ENCODE peak calls at places on chromosomes 5 and 9, in ten cellular contexts. One of them, this sample, is unnamed.

GRCh38 chr5:97192580-97193421 is 9.8 kb upstream of the RIOK2 start:
- DNase-seq in caudate nucleus: no peak
- DNase-seq in NCI-H187: no peak
- DNase-seq in Jurkat, Clone E6-1: peak
- DNase-seq in CD8-positive, alpha-beta T cell: no peak
- DNase-seq in left lung: no peak
- DNase-seq in M059J: peak
- DNase-seq in KBM-7: no peak
- DNase-seq in DMS 273 treated with DMSO at 0.1 percent for 48 hours: no peak
- DNase-seq in frontal cortex: no peak
- DNase-seq in this sample: no peak

GRCh38 chr5:166722939-166723338 is 1568.5 kb upstream of the WWC1 start:
- DNase-seq in caudate nucleus: no peak
- DNase-seq in NCI-H187: no peak
- DNase-seq in Jurkat, Clone E6-1: no peak
- DNase-seq in CD8-positive, alpha-beta T cell: no peak
- DNase-seq in left lung: no peak
- DNase-seq in M059J: peak
- DNase-seq in KBM-7: no peak
- DNase-seq in DMS 273 treated with DMSO at 0.1 percent for 48 hours: no peak
- DNase-seq in frontal cortex: no peak
- DNase-seq in this sample: no peak

GRCh38 chr5:180172447-180173197 is 36.4 kb downstream of the RASGEF1C start:
- DNase-seq in caudate nucleus: no peak
- DNase-seq in NCI-H187: no peak
- DNase-seq in Jurkat, Clone E6-1: no peak
- DNase-seq in CD8-positive, alpha-beta T cell: no peak
- DNase-seq in left lung: no peak
- DNase-seq in M059J: no peak
- DNase-seq in KBM-7: no peak
- DNase-seq in DMS 273 treated with DMSO at 0.1 percent for 48 hours: peak
- DNase-seq in frontal cortex: no peak
- DNase-seq in this sample: no peak

GRCh38 chr9:6907772-6908381 is 150.1 kb downstream of the KDM4C start:
- DNase-seq in caudate nucleus: no peak
- DNase-seq in NCI-H187: no peak
- DNase-seq in Jurkat, Clone E6-1: no peak
- DNase-seq in CD8-positive, alpha-beta T cell: no peak
- DNase-seq in left lung: no peak
- DNase-seq in M059J: peak
- DNase-seq in KBM-7: peak
- DNase-seq in DMS 273 treated with DMSO at 0.1 percent for 48 hours: peak
- DNase-seq in frontal cortex: no peak
- DNase-seq in this sample: no peak

GRCh38 chr5:1324719-1325190 is 20.1 kb downstream of the CLPTM1L start:
- DNase-seq in caudate nucleus: no peak
- DNase-seq in NCI-H187: no peak
- DNase-seq in Jurkat, Clone E6-1: no peak
- DNase-seq in CD8-positive, alpha-beta T cell: no peak
- DNase-seq in left lung: peak
- DNase-seq in M059J: no peak
- DNase-seq in KBM-7: no peak
- DNase-seq in DMS 273 treated with DMSO at 0.1 percent for 48 hours: no peak
- DNase-seq in frontal cortex: no peak
- DNase-seq in this sample: no peak

GRCh38 chr5:130643321-130643720 is 521.7 kb downstream of the HINT1 start:
- DNase-seq in caudate nucleus: no peak
- DNase-seq in NCI-H187: no peak
- DNase-seq in Jurkat, Clone E6-1: no peak
- DNase-seq in CD8-positive, alpha-beta T cell: no peak
- DNase-seq in left lung: no peak
- DNase-seq in M059J: no peak
- DNase-seq in KBM-7: no peak
- DNase-seq in DMS 273 treated with DMSO at 0.1 percent for 48 hours: no peak
- DNase-seq in frontal cortex: no peak
- DNase-seq in this sample: no peak

GRCh38 chr5:113186061-113186460 is 209.5 kb downstream of the DCP2 start:
- DNase-seq in caudate nucleus: no peak
- DNase-seq in NCI-H187: no peak
- DNase-seq in Jurkat, Clone E6-1: no peak
- DNase-seq in CD8-positive, alpha-beta T cell: no peak
- DNase-seq in left lung: no peak
- DNase-seq in M059J: no peak
- DNase-seq in KBM-7: no peak
- DNase-seq in DMS 273 treated with DMSO at 0.1 percent for 48 hours: no peak
- DNase-seq in frontal cortex: no peak
- DNase-seq in this sample: no peak

GRCh38 chr5:155529366-155529765 is 515.8 kb downstream of the KIF4B start:
- DNase-seq in caudate nucleus: no peak
- DNase-seq in NCI-H187: no peak
- DNase-seq in Jurkat, Clone E6-1: no peak
- DNase-seq in CD8-positive, alpha-beta T cell: no peak
- DNase-seq in left lung: no peak
- DNase-seq in M059J: no peak
- DNase-seq in KBM-7: no peak
- DNase-seq in DMS 273 treated with DMSO at 0.1 percent for 48 hours: peak
- DNase-seq in frontal cortex: no peak
- DNase-seq in this sample: no peak

GRCh38 chr9:136623849-136624183 is 38.9 kb upstream of the EGFL7 start:
- DNase-seq in caudate nucleus: no peak
- DNase-seq in NCI-H187: no peak
- DNase-seq in Jurkat, Clone E6-1: no peak
- DNase-seq in CD8-positive, alpha-beta T cell: no peak
- DNase-seq in left lung: no peak
- DNase-seq in M059J: no peak
- DNase-seq in KBM-7: no peak
- DNase-seq in DMS 273 treated with DMSO at 0.1 percent for 48 hours: no peak
- DNase-seq in frontal cortex: no peak
- DNase-seq in this sample: no peak

GRCh38 chr5:168291961-168292782 is 727 bp downstream of the WWC1 start:
- DNase-seq in caudate nucleus: no peak
- DNase-seq in NCI-H187: no peak
- DNase-seq in Jurkat, Clone E6-1: no peak
- DNase-seq in CD8-positive, alpha-beta T cell: no peak
- DNase-seq in left lung: no peak
- DNase-seq in M059J: peak
- DNase-seq in KBM-7: peak
- DNase-seq in DMS 273 treated with DMSO at 0.1 percent for 48 hours: no peak
- DNase-seq in frontal cortex: no peak
- DNase-seq in this sample: no peak

GRCh38 chr9:107612136-107612535 is 122.6 kb upstream of the KLF4 start:
- DNase-seq in caudate nucleus: no peak
- DNase-seq in NCI-H187: no peak
- DNase-seq in Jurkat, Clone E6-1: no peak
- DNase-seq in CD8-positive, alpha-beta T cell: no peak
- DNase-seq in left lung: peak
- DNase-seq in M059J: no peak
- DNase-seq in KBM-7: no peak
- DNase-seq in DMS 273 treated with DMSO at 0.1 percent for 48 hours: no peak
- DNase-seq in frontal cortex: no peak
- DNase-seq in this sample: no peak

GRCh38 chr9:109372246-109372645 is 51.4 kb upstream of the EPB41L4B start:
- DNase-seq in caudate nucleus: no peak
- DNase-seq in NCI-H187: no peak
- DNase-seq in Jurkat, Clone E6-1: no peak
- DNase-seq in CD8-positive, alpha-beta T cell: no peak
- DNase-seq in left lung: no peak
- DNase-seq in M059J: peak
- DNase-seq in KBM-7: no peak
- DNase-seq in DMS 273 treated with DMSO at 0.1 percent for 48 hours: no peak
- DNase-seq in frontal cortex: no peak
- DNase-seq in this sample: no peak

GRCh38 chr5:53463909-53464621 is 16.4 kb upstream of the FST start:
- DNase-seq in caudate nucleus: no peak
- DNase-seq in NCI-H187: no peak
- DNase-seq in Jurkat, Clone E6-1: no peak
- DNase-seq in CD8-positive, alpha-beta T cell: no peak
- DNase-seq in left lung: no peak
- DNase-seq in M059J: peak
- DNase-seq in KBM-7: peak
- DNase-seq in DMS 273 treated with DMSO at 0.1 percent for 48 hours: no peak
- DNase-seq in frontal cortex: no peak
- DNase-seq in this sample: no peak

GRCh38 chr5:20610650-20611049 is 622.6 kb upstream of the CDH18 start:
- DNase-seq in caudate nucleus: no peak
- DNase-seq in NCI-H187: no peak
- DNase-seq in Jurkat, Clone E6-1: no peak
- DNase-seq in CD8-positive, alpha-beta T cell: no peak
- DNase-seq in left lung: no peak
- DNase-seq in M059J: no peak
- DNase-seq in KBM-7: no peak
- DNase-seq in DMS 273 treated with DMSO at 0.1 percent for 48 hours: no peak
- DNase-seq in frontal cortex: no peak
- DNase-seq in this sample: no peak

GRCh38 chr9:76438841-76439588 is 20.0 kb upstream of the GCNT1 start:
- DNase-seq in caudate nucleus: no peak
- DNase-seq in NCI-H187: no peak
- DNase-seq in Jurkat, Clone E6-1: no peak
- DNase-seq in CD8-positive, alpha-beta T cell: no peak
- DNase-seq in left lung: no peak
- DNase-seq in M059J: no peak
- DNase-seq in KBM-7: no peak
- DNase-seq in DMS 273 treated with DMSO at 0.1 percent for 48 hours: no peak
- DNase-seq in frontal cortex: no peak
- DNase-seq in this sample: no peak

GRCh38 chr5:103275851-103276250 is 17.3 kb downstream of the MACIR start:
- DNase-seq in caudate nucleus: no peak
- DNase-seq in NCI-H187: no peak
- DNase-seq in Jurkat, Clone E6-1: no peak
- DNase-seq in CD8-positive, alpha-beta T cell: no peak
- DNase-seq in left lung: no peak
- DNase-seq in M059J: no peak
- DNase-seq in KBM-7: no peak
- DNase-seq in DMS 273 treated with DMSO at 0.1 percent for 48 hours: no peak
- DNase-seq in frontal cortex: no peak
- DNase-seq in this sample: no peak

GRCh38 chr9:37700900-37701299 is 50.1 kb downstream of the FRMPD1 start:
- DNase-seq in caudate nucleus: no peak
- DNase-seq in NCI-H187: no peak
- DNase-seq in Jurkat, Clone E6-1: no peak
- DNase-seq in CD8-positive, alpha-beta T cell: no peak
- DNase-seq in left lung: no peak
- DNase-seq in M059J: no peak
- DNase-seq in KBM-7: no peak
- DNase-seq in DMS 273 treated with DMSO at 0.1 percent for 48 hours: no peak
- DNase-seq in frontal cortex: no peak
- DNase-seq in this sample: no peak

GRCh38 chr5:140794594-140795258 is at the start of gene PCDHA2:
- DNase-seq in caudate nucleus: no peak
- DNase-seq in NCI-H187: peak
- DNase-seq in Jurkat, Clone E6-1: no peak
- DNase-seq in CD8-positive, alpha-beta T cell: no peak
- DNase-seq in left lung: no peak
- DNase-seq in M059J: peak
- DNase-seq in KBM-7: peak
- DNase-seq in DMS 273 treated with DMSO at 0.1 percent for 48 hours: peak
- DNase-seq in frontal cortex: peak
- DNase-seq in this sample: no peak

GRCh38 chr5:171158581-171158980 is 150.5 kb upstream of the TLX3 start:
- DNase-seq in caudate nucleus: no peak
- DNase-seq in NCI-H187: no peak
- DNase-seq in Jurkat, Clone E6-1: no peak
- DNase-seq in CD8-positive, alpha-beta T cell: no peak
- DNase-seq in left lung: no peak
- DNase-seq in M059J: no peak
- DNase-seq in KBM-7: no peak
- DNase-seq in DMS 273 treated with DMSO at 0.1 percent for 48 hours: no peak
- DNase-seq in frontal cortex: no peak
- DNase-seq in this sample: no peak

GRCh38 chr5:10653751-10654400 is 90.0 kb downstream of the ANKRD33B start:
- DNase-seq in caudate nucleus: no peak
- DNase-seq in NCI-H187: no peak
- DNase-seq in Jurkat, Clone E6-1: no peak
- DNase-seq in CD8-positive, alpha-beta T cell: no peak
- DNase-seq in left lung: peak
- DNase-seq in M059J: no peak
- DNase-seq in KBM-7: no peak
- DNase-seq in DMS 273 treated with DMSO at 0.1 percent for 48 hours: no peak
- DNase-seq in frontal cortex: no peak
- DNase-seq in this sample: no peak

GRCh38 chr5:140329739-140330481 is 16.5 kb downstream of the HBEGF start:
- DNase-seq in caudate nucleus: no peak
- DNase-seq in NCI-H187: no peak
- DNase-seq in Jurkat, Clone E6-1: no peak
- DNase-seq in CD8-positive, alpha-beta T cell: no peak
- DNase-seq in left lung: no peak
- DNase-seq in M059J: no peak
- DNase-seq in KBM-7: no peak
- DNase-seq in DMS 273 treated with DMSO at 0.1 percent for 48 hours: no peak
- DNase-seq in frontal cortex: no peak
- DNase-seq in this sample: no peak

GRCh38 chr9:105053209-105053652 is 125.3 kb upstream of the ABCA1 start:
- DNase-seq in caudate nucleus: no peak
- DNase-seq in NCI-H187: no peak
- DNase-seq in Jurkat, Clone E6-1: no peak
- DNase-seq in CD8-positive, alpha-beta T cell: no peak
- DNase-seq in left lung: peak
- DNase-seq in M059J: peak
- DNase-seq in KBM-7: no peak
- DNase-seq in DMS 273 treated with DMSO at 0.1 percent for 48 hours: no peak
- DNase-seq in frontal cortex: no peak
- DNase-seq in this sample: no peak

GRCh38 chr5:139565411-139566305 is 4.5 kb downstream of the UBE2D2 start:
- DNase-seq in caudate nucleus: no peak
- DNase-seq in NCI-H187: peak
- DNase-seq in Jurkat, Clone E6-1: peak
- DNase-seq in CD8-positive, alpha-beta T cell: peak
- DNase-seq in left lung: peak
- DNase-seq in M059J: peak
- DNase-seq in KBM-7: peak
- DNase-seq in DMS 273 treated with DMSO at 0.1 percent for 48 hours: no peak
- DNase-seq in frontal cortex: no peak
- DNase-seq in this sample: no peak

GRCh38 chr5:158958048-158958994 is 141.4 kb downstream of the EBF1 start:
- DNase-seq in caudate nucleus: no peak
- DNase-seq in NCI-H187: peak
- DNase-seq in Jurkat, Clone E6-1: no peak
- DNase-seq in CD8-positive, alpha-beta T cell: no peak
- DNase-seq in left lung: no peak
- DNase-seq in M059J: no peak
- DNase-seq in KBM-7: peak
- DNase-seq in DMS 273 treated with DMSO at 0.1 percent for 48 hours: no peak
- DNase-seq in frontal cortex: no peak
- DNase-seq in this sample: no peak

GRCh38 chr9:82934949-82935348 is 128.0 kb downstream of the RASEF start:
- DNase-seq in caudate nucleus: no peak
- DNase-seq in NCI-H187: no peak
- DNase-seq in Jurkat, Clone E6-1: no peak
- DNase-seq in CD8-positive, alpha-beta T cell: no peak
- DNase-seq in left lung: no peak
- DNase-seq in M059J: peak
- DNase-seq in KBM-7: no peak
- DNase-seq in DMS 273 treated with DMSO at 0.1 percent for 48 hours: no peak
- DNase-seq in frontal cortex: no peak
- DNase-seq in this sample: no peak

GRCh38 chr9:4306066-4306787 is 6.4 kb upstream of the GLIS3 start:
- DNase-seq in caudate nucleus: no peak
- DNase-seq in NCI-H187: no peak
- DNase-seq in Jurkat, Clone E6-1: no peak
- DNase-seq in CD8-positive, alpha-beta T cell: no peak
- DNase-seq in left lung: no peak
- DNase-seq in M059J: peak
- DNase-seq in KBM-7: no peak
- DNase-seq in DMS 273 treated with DMSO at 0.1 percent for 48 hours: no peak
- DNase-seq in frontal cortex: no peak
- DNase-seq in this sample: no peak

GRCh38 chr5:14364576-14365472 is 216.8 kb upstream of the OTULINL start:
- DNase-seq in caudate nucleus: no peak
- DNase-seq in NCI-H187: no peak
- DNase-seq in Jurkat, Clone E6-1: peak
- DNase-seq in CD8-positive, alpha-beta T cell: no peak
- DNase-seq in left lung: no peak
- DNase-seq in M059J: peak
- DNase-seq in KBM-7: no peak
- DNase-seq in DMS 273 treated with DMSO at 0.1 percent for 48 hours: no peak
- DNase-seq in frontal cortex: no peak
- DNase-seq in this sample: no peak

GRCh38 chr5:177290816-177291596 is 12.5 kb downstream of the RAB24 start:
- DNase-seq in caudate nucleus: no peak
- DNase-seq in NCI-H187: no peak
- DNase-seq in Jurkat, Clone E6-1: no peak
- DNase-seq in CD8-positive, alpha-beta T cell: no peak
- DNase-seq in left lung: no peak
- DNase-seq in M059J: no peak
- DNase-seq in KBM-7: no peak
- DNase-seq in DMS 273 treated with DMSO at 0.1 percent for 48 hours: no peak
- DNase-seq in frontal cortex: no peak
- DNase-seq in this sample: no peak

This sample was measured in natural killer cell.